ENCODE peak calls at places on chromosomes 11 and 22, in eight cellular contexts. One of them, this sample, is unnamed.

GRCh38 chr11:77101043-77101537 is 1.6 kb upstream of the OMP start:
- ATAC-seq in A549: peak
- ATAC-seq in heart right ventricle: no peak
- ATAC-seq in activated T-cell treated with anti-CD3 and anti-CD28 coated beads, Interleukin-2, amount 50 U/mL, for 4 hours: no peak
- ATAC-seq in upper lobe of left lung: no peak
- ATAC-seq in activated CD8-positive, alpha-beta memory T cell treated with anti-CD3 and anti-CD28 coated beads, Interleukin-2, amount 10 ng/mL, durations not matched to agents 7 days and 5 days: no peak
- ATAC-seq in activated CD4-positive, alpha-beta T cell treated with anti-CD3 and anti-CD28 coated beads for 36 hours: peak
- ATAC-seq in activated CD8-positive, alpha-beta T cell treated with anti-CD3 and anti-CD28 coated beads, Interleukin-2, amount 10 ng/mL, durations not matched to agents 7 days and 5 days: no peak
- ATAC-seq in this sample: peak

GRCh38 chr22:20449819-20450550 is 12.4 kb upstream of the SCARF2 start:
- ATAC-seq in A549: no peak
- ATAC-seq in heart right ventricle: no peak
- ATAC-seq in activated T-cell treated with anti-CD3 and anti-CD28 coated beads, Interleukin-2, amount 50 U/mL, for 4 hours: no peak
- ATAC-seq in upper lobe of left lung: no peak
- ATAC-seq in activated CD8-positive, alpha-beta memory T cell treated with anti-CD3 and anti-CD28 coated beads, Interleukin-2, amount 10 ng/mL, durations not matched to agents 7 days and 5 days: no peak
- ATAC-seq in activated CD4-positive, alpha-beta T cell treated with anti-CD3 and anti-CD28 coated beads for 36 hours: no peak
- ATAC-seq in activated CD8-positive, alpha-beta T cell treated with anti-CD3 and anti-CD28 coated beads, Interleukin-2, amount 10 ng/mL, durations not matched to agents 7 days and 5 days: no peak
- ATAC-seq in this sample: no peak

GRCh38 chr11:60777572-60777971 is 7.6 kb upstream of the MS4A10 start:
- ATAC-seq in A549: no peak
- ATAC-seq in heart right ventricle: peak
- ATAC-seq in activated T-cell treated with anti-CD3 and anti-CD28 coated beads, Interleukin-2, amount 50 U/mL, for 4 hours: no peak
- ATAC-seq in upper lobe of left lung: no peak
- ATAC-seq in activated CD8-positive, alpha-beta memory T cell treated with anti-CD3 and anti-CD28 coated beads, Interleukin-2, amount 10 ng/mL, durations not matched to agents 7 days and 5 days: no peak
- ATAC-seq in activated CD4-positive, alpha-beta T cell treated with anti-CD3 and anti-CD28 coated beads for 36 hours: no peak
- ATAC-seq in activated CD8-positive, alpha-beta T cell treated with anti-CD3 and anti-CD28 coated beads, Interleukin-2, amount 10 ng/mL, durations not matched to agents 7 days and 5 days: no peak
- ATAC-seq in this sample: no peak

GRCh38 chr11:27626938-27627586 is 73.2 kb downstream of the BDNF start:
- ATAC-seq in A549: no peak
- ATAC-seq in heart right ventricle: no peak
- ATAC-seq in activated T-cell treated with anti-CD3 and anti-CD28 coated beads, Interleukin-2, amount 50 U/mL, for 4 hours: no peak
- ATAC-seq in upper lobe of left lung: no peak
- ATAC-seq in activated CD8-positive, alpha-beta memory T cell treated with anti-CD3 and anti-CD28 coated beads, Interleukin-2, amount 10 ng/mL, durations not matched to agents 7 days and 5 days: no peak
- ATAC-seq in activated CD4-positive, alpha-beta T cell treated with anti-CD3 and anti-CD28 coated beads for 36 hours: no peak
- ATAC-seq in activated CD8-positive, alpha-beta T cell treated with anti-CD3 and anti-CD28 coated beads, Interleukin-2, amount 10 ng/mL, durations not matched to agents 7 days and 5 days: no peak
- ATAC-seq in this sample: no peak

GRCh38 chr11:108199446-108200321 is 22.8 kb downstream of the NPAT start:
- ATAC-seq in A549: no peak
- ATAC-seq in heart right ventricle: no peak
- ATAC-seq in activated T-cell treated with anti-CD3 and anti-CD28 coated beads, Interleukin-2, amount 50 U/mL, for 4 hours: peak
- ATAC-seq in upper lobe of left lung: peak
- ATAC-seq in activated CD8-positive, alpha-beta memory T cell treated with anti-CD3 and anti-CD28 coated beads, Interleukin-2, amount 10 ng/mL, durations not matched to agents 7 days and 5 days: peak
- ATAC-seq in activated CD4-positive, alpha-beta T cell treated with anti-CD3 and anti-CD28 coated beads for 36 hours: peak
- ATAC-seq in activated CD8-positive, alpha-beta T cell treated with anti-CD3 and anti-CD28 coated beads, Interleukin-2, amount 10 ng/mL, durations not matched to agents 7 days and 5 days: no peak
- ATAC-seq in this sample: peak

GRCh38 chr11:74474316-74474715 is 7.0 kb upstream of the KCNE3 start:
- ATAC-seq in A549: no peak
- ATAC-seq in heart right ventricle: no peak
- ATAC-seq in activated T-cell treated with anti-CD3 and anti-CD28 coated beads, Interleukin-2, amount 50 U/mL, for 4 hours: no peak
- ATAC-seq in upper lobe of left lung: no peak
- ATAC-seq in activated CD8-positive, alpha-beta memory T cell treated with anti-CD3 and anti-CD28 coated beads, Interleukin-2, amount 10 ng/mL, durations not matched to agents 7 days and 5 days: no peak
- ATAC-seq in activated CD4-positive, alpha-beta T cell treated with anti-CD3 and anti-CD28 coated beads for 36 hours: no peak
- ATAC-seq in activated CD8-positive, alpha-beta T cell treated with anti-CD3 and anti-CD28 coated beads, Interleukin-2, amount 10 ng/mL, durations not matched to agents 7 days and 5 days: no peak
- ATAC-seq in this sample: no peak

GRCh38 chr22:20438066-20438677 is 547 bp upstream of the SCARF2 start:
- ATAC-seq in A549: no peak
- ATAC-seq in heart right ventricle: peak
- ATAC-seq in activated T-cell treated with anti-CD3 and anti-CD28 coated beads, Interleukin-2, amount 50 U/mL, for 4 hours: no peak
- ATAC-seq in upper lobe of left lung: peak
- ATAC-seq in activated CD8-positive, alpha-beta memory T cell treated with anti-CD3 and anti-CD28 coated beads, Interleukin-2, amount 10 ng/mL, durations not matched to agents 7 days and 5 days: no peak
- ATAC-seq in activated CD4-positive, alpha-beta T cell treated with anti-CD3 and anti-CD28 coated beads for 36 hours: no peak
- ATAC-seq in activated CD8-positive, alpha-beta T cell treated with anti-CD3 and anti-CD28 coated beads, Interleukin-2, amount 10 ng/mL, durations not matched to agents 7 days and 5 days: no peak
- ATAC-seq in this sample: no peak

GRCh38 chr22:23068832-23069385 is 1.4 kb upstream of the GNAZ start:
- ATAC-seq in A549: no peak
- ATAC-seq in heart right ventricle: no peak
- ATAC-seq in activated T-cell treated with anti-CD3 and anti-CD28 coated beads, Interleukin-2, amount 50 U/mL, for 4 hours: no peak
- ATAC-seq in upper lobe of left lung: no peak
- ATAC-seq in activated CD8-positive, alpha-beta memory T cell treated with anti-CD3 and anti-CD28 coated beads, Interleukin-2, amount 10 ng/mL, durations not matched to agents 7 days and 5 days: no peak
- ATAC-seq in activated CD4-positive, alpha-beta T cell treated with anti-CD3 and anti-CD28 coated beads for 36 hours: no peak
- ATAC-seq in activated CD8-positive, alpha-beta T cell treated with anti-CD3 and anti-CD28 coated beads, Interleukin-2, amount 10 ng/mL, durations not matched to agents 7 days and 5 days: no peak
- ATAC-seq in this sample: no peak

GRCh38 chr11:124678416-124678815 is 4.7 kb downstream of the SPA17 start:
- ATAC-seq in A549: no peak
- ATAC-seq in heart right ventricle: no peak
- ATAC-seq in activated T-cell treated with anti-CD3 and anti-CD28 coated beads, Interleukin-2, amount 50 U/mL, for 4 hours: no peak
- ATAC-seq in upper lobe of left lung: no peak
- ATAC-seq in activated CD8-positive, alpha-beta memory T cell treated with anti-CD3 and anti-CD28 coated beads, Interleukin-2, amount 10 ng/mL, durations not matched to agents 7 days and 5 days: no peak
- ATAC-seq in activated CD4-positive, alpha-beta T cell treated with anti-CD3 and anti-CD28 coated beads for 36 hours: no peak
- ATAC-seq in activated CD8-positive, alpha-beta T cell treated with anti-CD3 and anti-CD28 coated beads, Interleukin-2, amount 10 ng/mL, durations not matched to agents 7 days and 5 days: no peak
- ATAC-seq in this sample: no peak

GRCh38 chr11:84384637-84385227 is 1098.6 kb upstream of the CCDC90B start:
- ATAC-seq in A549: peak
- ATAC-seq in heart right ventricle: no peak
- ATAC-seq in activated T-cell treated with anti-CD3 and anti-CD28 coated beads, Interleukin-2, amount 50 U/mL, for 4 hours: no peak
- ATAC-seq in upper lobe of left lung: peak
- ATAC-seq in activated CD8-positive, alpha-beta memory T cell treated with anti-CD3 and anti-CD28 coated beads, Interleukin-2, amount 10 ng/mL, durations not matched to agents 7 days and 5 days: no peak
- ATAC-seq in activated CD4-positive, alpha-beta T cell treated with anti-CD3 and anti-CD28 coated beads for 36 hours: no peak
- ATAC-seq in activated CD8-positive, alpha-beta T cell treated with anti-CD3 and anti-CD28 coated beads, Interleukin-2, amount 10 ng/mL, durations not matched to agents 7 days and 5 days: no peak
- ATAC-seq in this sample: no peak

GRCh38 chr22:49487950-49488349 is 339.7 kb downstream of the BRD1 start:
- ATAC-seq in A549: no peak
- ATAC-seq in heart right ventricle: no peak
- ATAC-seq in activated T-cell treated with anti-CD3 and anti-CD28 coated beads, Interleukin-2, amount 50 U/mL, for 4 hours: no peak
- ATAC-seq in upper lobe of left lung: no peak
- ATAC-seq in activated CD8-positive, alpha-beta memory T cell treated with anti-CD3 and anti-CD28 coated beads, Interleukin-2, amount 10 ng/mL, durations not matched to agents 7 days and 5 days: no peak
- ATAC-seq in activated CD4-positive, alpha-beta T cell treated with anti-CD3 and anti-CD28 coated beads for 36 hours: no peak
- ATAC-seq in activated CD8-positive, alpha-beta T cell treated with anti-CD3 and anti-CD28 coated beads, Interleukin-2, amount 10 ng/mL, durations not matched to agents 7 days and 5 days: no peak
- ATAC-seq in this sample: peak

GRCh38 chr11:64650923-64651523 is 60.0 kb downstream of the SLC22A12 start:
- ATAC-seq in A549: peak
- ATAC-seq in heart right ventricle: no peak
- ATAC-seq in activated T-cell treated with anti-CD3 and anti-CD28 coated beads, Interleukin-2, amount 50 U/mL, for 4 hours: no peak
- ATAC-seq in upper lobe of left lung: no peak
- ATAC-seq in activated CD8-positive, alpha-beta memory T cell treated with anti-CD3 and anti-CD28 coated beads, Interleukin-2, amount 10 ng/mL, durations not matched to agents 7 days and 5 days: no peak
- ATAC-seq in activated CD4-positive, alpha-beta T cell treated with anti-CD3 and anti-CD28 coated beads for 36 hours: no peak
- ATAC-seq in activated CD8-positive, alpha-beta T cell treated with anti-CD3 and anti-CD28 coated beads, Interleukin-2, amount 10 ng/mL, durations not matched to agents 7 days and 5 days: no peak
- ATAC-seq in this sample: no peak

GRCh38 chr22:25102722-25103121 is 96.9 kb upstream of the CRYBB3 start:
- ATAC-seq in A549: no peak
- ATAC-seq in heart right ventricle: no peak
- ATAC-seq in activated T-cell treated with anti-CD3 and anti-CD28 coated beads, Interleukin-2, amount 50 U/mL, for 4 hours: no peak
- ATAC-seq in upper lobe of left lung: no peak
- ATAC-seq in activated CD8-positive, alpha-beta memory T cell treated with anti-CD3 and anti-CD28 coated beads, Interleukin-2, amount 10 ng/mL, durations not matched to agents 7 days and 5 days: no peak
- ATAC-seq in activated CD4-positive, alpha-beta T cell treated with anti-CD3 and anti-CD28 coated beads for 36 hours: no peak
- ATAC-seq in activated CD8-positive, alpha-beta T cell treated with anti-CD3 and anti-CD28 coated beads, Interleukin-2, amount 10 ng/mL, durations not matched to agents 7 days and 5 days: no peak
- ATAC-seq in this sample: peak

GRCh38 chr11:75531325-75531724 is 5.6 kb upstream of the GDPD5 start:
- ATAC-seq in A549: no peak
- ATAC-seq in heart right ventricle: no peak
- ATAC-seq in activated T-cell treated with anti-CD3 and anti-CD28 coated beads, Interleukin-2, amount 50 U/mL, for 4 hours: no peak
- ATAC-seq in upper lobe of left lung: no peak
- ATAC-seq in activated CD8-positive, alpha-beta memory T cell treated with anti-CD3 and anti-CD28 coated beads, Interleukin-2, amount 10 ng/mL, durations not matched to agents 7 days and 5 days: no peak
- ATAC-seq in activated CD4-positive, alpha-beta T cell treated with anti-CD3 and anti-CD28 coated beads for 36 hours: no peak
- ATAC-seq in activated CD8-positive, alpha-beta T cell treated with anti-CD3 and anti-CD28 coated beads, Interleukin-2, amount 10 ng/mL, durations not matched to agents 7 days and 5 days: no peak
- ATAC-seq in this sample: no peak

GRCh38 chr11:114075343-114075610 is 15.8 kb downstream of the ZBTB16 start:
- ATAC-seq in A549: no peak
- ATAC-seq in heart right ventricle: no peak
- ATAC-seq in activated T-cell treated with anti-CD3 and anti-CD28 coated beads, Interleukin-2, amount 50 U/mL, for 4 hours: no peak
- ATAC-seq in upper lobe of left lung: no peak
- ATAC-seq in activated CD8-positive, alpha-beta memory T cell treated with anti-CD3 and anti-CD28 coated beads, Interleukin-2, amount 10 ng/mL, durations not matched to agents 7 days and 5 days: no peak
- ATAC-seq in activated CD4-positive, alpha-beta T cell treated with anti-CD3 and anti-CD28 coated beads for 36 hours: no peak
- ATAC-seq in activated CD8-positive, alpha-beta T cell treated with anti-CD3 and anti-CD28 coated beads, Interleukin-2, amount 10 ng/mL, durations not matched to agents 7 days and 5 days: no peak
- ATAC-seq in this sample: no peak

GRCh38 chr11:67117667-67118058 is 1.4 kb upstream of the KDM2A start:
- ATAC-seq in A549: no peak
- ATAC-seq in heart right ventricle: no peak
- ATAC-seq in activated T-cell treated with anti-CD3 and anti-CD28 coated beads, Interleukin-2, amount 50 U/mL, for 4 hours: peak
- ATAC-seq in upper lobe of left lung: peak
- ATAC-seq in activated CD8-positive, alpha-beta memory T cell treated with anti-CD3 and anti-CD28 coated beads, Interleukin-2, amount 10 ng/mL, durations not matched to agents 7 days and 5 days: peak
- ATAC-seq in activated CD4-positive, alpha-beta T cell treated with anti-CD3 and anti-CD28 coated beads for 36 hours: peak
- ATAC-seq in activated CD8-positive, alpha-beta T cell treated with anti-CD3 and anti-CD28 coated beads, Interleukin-2, amount 10 ng/mL, durations not matched to agents 7 days and 5 days: peak
- ATAC-seq in this sample: peak

GRCh38 chr11:66559862-66560676 is 8.3 kb downstream of the CTSF start:
- ATAC-seq in A549: no peak
- ATAC-seq in heart right ventricle: no peak
- ATAC-seq in activated T-cell treated with anti-CD3 and anti-CD28 coated beads, Interleukin-2, amount 50 U/mL, for 4 hours: no peak
- ATAC-seq in upper lobe of left lung: no peak
- ATAC-seq in activated CD8-positive, alpha-beta memory T cell treated with anti-CD3 and anti-CD28 coated beads, Interleukin-2, amount 10 ng/mL, durations not matched to agents 7 days and 5 days: no peak
- ATAC-seq in activated CD4-positive, alpha-beta T cell treated with anti-CD3 and anti-CD28 coated beads for 36 hours: no peak
- ATAC-seq in activated CD8-positive, alpha-beta T cell treated with anti-CD3 and anti-CD28 coated beads, Interleukin-2, amount 10 ng/mL, durations not matched to agents 7 days and 5 days: no peak
- ATAC-seq in this sample: no peak

GRCh38 chr22:25656724-25657123 is 85.3 kb upstream of the MYO18B start:
- ATAC-seq in A549: no peak
- ATAC-seq in heart right ventricle: no peak
- ATAC-seq in activated T-cell treated with anti-CD3 and anti-CD28 coated beads, Interleukin-2, amount 50 U/mL, for 4 hours: no peak
- ATAC-seq in upper lobe of left lung: no peak
- ATAC-seq in activated CD8-positive, alpha-beta memory T cell treated with anti-CD3 and anti-CD28 coated beads, Interleukin-2, amount 10 ng/mL, durations not matched to agents 7 days and 5 days: peak
- ATAC-seq in activated CD4-positive, alpha-beta T cell treated with anti-CD3 and anti-CD28 coated beads for 36 hours: no peak
- ATAC-seq in activated CD8-positive, alpha-beta T cell treated with anti-CD3 and anti-CD28 coated beads, Interleukin-2, amount 10 ng/mL, durations not matched to agents 7 days and 5 days: no peak
- ATAC-seq in this sample: no peak

GRCh38 chr11:78220218-78221157 is 31.8 kb downstream of the USP35 start:
- ATAC-seq in A549: no peak
- ATAC-seq in heart right ventricle: no peak
- ATAC-seq in activated T-cell treated with anti-CD3 and anti-CD28 coated beads, Interleukin-2, amount 50 U/mL, for 4 hours: peak
- ATAC-seq in upper lobe of left lung: no peak
- ATAC-seq in activated CD8-positive, alpha-beta memory T cell treated with anti-CD3 and anti-CD28 coated beads, Interleukin-2, amount 10 ng/mL, durations not matched to agents 7 days and 5 days: no peak
- ATAC-seq in activated CD4-positive, alpha-beta T cell treated with anti-CD3 and anti-CD28 coated beads for 36 hours: peak
- ATAC-seq in activated CD8-positive, alpha-beta T cell treated with anti-CD3 and anti-CD28 coated beads, Interleukin-2, amount 10 ng/mL, durations not matched to agents 7 days and 5 days: no peak
- ATAC-seq in this sample: no peak

GRCh38 chr22:43481528-43482309 is 69.9 kb downstream of the MPPED1 start:
- ATAC-seq in A549: peak
- ATAC-seq in heart right ventricle: no peak
- ATAC-seq in activated T-cell treated with anti-CD3 and anti-CD28 coated beads, Interleukin-2, amount 50 U/mL, for 4 hours: peak
- ATAC-seq in upper lobe of left lung: no peak
- ATAC-seq in activated CD8-positive, alpha-beta memory T cell treated with anti-CD3 and anti-CD28 coated beads, Interleukin-2, amount 10 ng/mL, durations not matched to agents 7 days and 5 days: peak
- ATAC-seq in activated CD4-positive, alpha-beta T cell treated with anti-CD3 and anti-CD28 coated beads for 36 hours: peak
- ATAC-seq in activated CD8-positive, alpha-beta T cell treated with anti-CD3 and anti-CD28 coated beads, Interleukin-2, amount 10 ng/mL, durations not matched to agents 7 days and 5 days: peak
- ATAC-seq in this sample: no peak

GRCh38 chr22:30801695-30802094 is 107.0 kb downstream of the OSBP2 start:
- ATAC-seq in A549: no peak
- ATAC-seq in heart right ventricle: no peak
- ATAC-seq in activated T-cell treated with anti-CD3 and anti-CD28 coated beads, Interleukin-2, amount 50 U/mL, for 4 hours: no peak
- ATAC-seq in upper lobe of left lung: no peak
- ATAC-seq in activated CD8-positive, alpha-beta memory T cell treated with anti-CD3 and anti-CD28 coated beads, Interleukin-2, amount 10 ng/mL, durations not matched to agents 7 days and 5 days: no peak
- ATAC-seq in activated CD4-positive, alpha-beta T cell treated with anti-CD3 and anti-CD28 coated beads for 36 hours: no peak
- ATAC-seq in activated CD8-positive, alpha-beta T cell treated with anti-CD3 and anti-CD28 coated beads, Interleukin-2, amount 10 ng/mL, durations not matched to agents 7 days and 5 days: no peak
- ATAC-seq in this sample: no peak

GRCh38 chr11:12684354-12684753 is 10.1 kb downstream of the TEAD1 start:
- ATAC-seq in A549: peak
- ATAC-seq in heart right ventricle: no peak
- ATAC-seq in activated T-cell treated with anti-CD3 and anti-CD28 coated beads, Interleukin-2, amount 50 U/mL, for 4 hours: no peak
- ATAC-seq in upper lobe of left lung: no peak
- ATAC-seq in activated CD8-positive, alpha-beta memory T cell treated with anti-CD3 and anti-CD28 coated beads, Interleukin-2, amount 10 ng/mL, durations not matched to agents 7 days and 5 days: no peak
- ATAC-seq in activated CD4-positive, alpha-beta T cell treated with anti-CD3 and anti-CD28 coated beads for 36 hours: no peak
- ATAC-seq in activated CD8-positive, alpha-beta T cell treated with anti-CD3 and anti-CD28 coated beads, Interleukin-2, amount 10 ng/mL, durations not matched to agents 7 days and 5 days: no peak
- ATAC-seq in this sample: no peak

GRCh38 chr11:10407055-10407454 is 48.0 kb upstream of the AMPD3 start:
- ATAC-seq in A549: peak
- ATAC-seq in heart right ventricle: peak
- ATAC-seq in activated T-cell treated with anti-CD3 and anti-CD28 coated beads, Interleukin-2, amount 50 U/mL, for 4 hours: no peak
- ATAC-seq in upper lobe of left lung: peak
- ATAC-seq in activated CD8-positive, alpha-beta memory T cell treated with anti-CD3 and anti-CD28 coated beads, Interleukin-2, amount 10 ng/mL, durations not matched to agents 7 days and 5 days: no peak
- ATAC-seq in activated CD4-positive, alpha-beta T cell treated with anti-CD3 and anti-CD28 coated beads for 36 hours: peak
- ATAC-seq in activated CD8-positive, alpha-beta T cell treated with anti-CD3 and anti-CD28 coated beads, Interleukin-2, amount 10 ng/mL, durations not matched to agents 7 days and 5 days: no peak
- ATAC-seq in this sample: peak

GRCh38 chr11:60974726-60975125 is 3.2 kb downstream of the CD6 start:
- ATAC-seq in A549: no peak
- ATAC-seq in heart right ventricle: no peak
- ATAC-seq in activated T-cell treated with anti-CD3 and anti-CD28 coated beads, Interleukin-2, amount 50 U/mL, for 4 hours: no peak
- ATAC-seq in upper lobe of left lung: no peak
- ATAC-seq in activated CD8-positive, alpha-beta memory T cell treated with anti-CD3 and anti-CD28 coated beads, Interleukin-2, amount 10 ng/mL, durations not matched to agents 7 days and 5 days: no peak
- ATAC-seq in activated CD4-positive, alpha-beta T cell treated with anti-CD3 and anti-CD28 coated beads for 36 hours: peak
- ATAC-seq in activated CD8-positive, alpha-beta T cell treated with anti-CD3 and anti-CD28 coated beads, Interleukin-2, amount 10 ng/mL, durations not matched to agents 7 days and 5 days: no peak
- ATAC-seq in this sample: no peak

GRCh38 chr22:33678523-33678922 is 241.8 kb downstream of the LARGE1 start:
- ATAC-seq in A549: no peak
- ATAC-seq in heart right ventricle: no peak
- ATAC-seq in activated T-cell treated with anti-CD3 and anti-CD28 coated beads, Interleukin-2, amount 50 U/mL, for 4 hours: no peak
- ATAC-seq in upper lobe of left lung: no peak
- ATAC-seq in activated CD8-positive, alpha-beta memory T cell treated with anti-CD3 and anti-CD28 coated beads, Interleukin-2, amount 10 ng/mL, durations not matched to agents 7 days and 5 days: no peak
- ATAC-seq in activated CD4-positive, alpha-beta T cell treated with anti-CD3 and anti-CD28 coated beads for 36 hours: no peak
- ATAC-seq in activated CD8-positive, alpha-beta T cell treated with anti-CD3 and anti-CD28 coated beads, Interleukin-2, amount 10 ng/mL, durations not matched to agents 7 days and 5 days: no peak
- ATAC-seq in this sample: no peak

GRCh38 chr11:16606784-16607674 is 131.4 kb upstream of the C11orf58 start:
- ATAC-seq in A549: peak
- ATAC-seq in heart right ventricle: peak
- ATAC-seq in activated T-cell treated with anti-CD3 and anti-CD28 coated beads, Interleukin-2, amount 50 U/mL, for 4 hours: no peak
- ATAC-seq in upper lobe of left lung: peak
- ATAC-seq in activated CD8-positive, alpha-beta memory T cell treated with anti-CD3 and anti-CD28 coated beads, Interleukin-2, amount 10 ng/mL, durations not matched to agents 7 days and 5 days: no peak
- ATAC-seq in activated CD4-positive, alpha-beta T cell treated with anti-CD3 and anti-CD28 coated beads for 36 hours: no peak
- ATAC-seq in activated CD8-positive, alpha-beta T cell treated with anti-CD3 and anti-CD28 coated beads, Interleukin-2, amount 10 ng/mL, durations not matched to agents 7 days and 5 days: no peak
- ATAC-seq in this sample: peak

GRCh38 chr11:117664897-117665296 is 132.1 kb downstream of the DSCAML1 start:
- ATAC-seq in A549: no peak
- ATAC-seq in heart right ventricle: no peak
- ATAC-seq in activated T-cell treated with anti-CD3 and anti-CD28 coated beads, Interleukin-2, amount 50 U/mL, for 4 hours: no peak
- ATAC-seq in upper lobe of left lung: no peak
- ATAC-seq in activated CD8-positive, alpha-beta memory T cell treated with anti-CD3 and anti-CD28 coated beads, Interleukin-2, amount 10 ng/mL, durations not matched to agents 7 days and 5 days: no peak
- ATAC-seq in activated CD4-positive, alpha-beta T cell treated with anti-CD3 and anti-CD28 coated beads for 36 hours: no peak
- ATAC-seq in activated CD8-positive, alpha-beta T cell treated with anti-CD3 and anti-CD28 coated beads, Interleukin-2, amount 10 ng/mL, durations not matched to agents 7 days and 5 days: no peak
- ATAC-seq in this sample: no peak

GRCh38 chr11:96013459-96014213 is 89.7 kb upstream of the MTMR2 start:
- ATAC-seq in A549: no peak
- ATAC-seq in heart right ventricle: no peak
- ATAC-seq in activated T-cell treated with anti-CD3 and anti-CD28 coated beads, Interleukin-2, amount 50 U/mL, for 4 hours: peak
- ATAC-seq in upper lobe of left lung: no peak
- ATAC-seq in activated CD8-positive, alpha-beta memory T cell treated with anti-CD3 and anti-CD28 coated beads, Interleukin-2, amount 10 ng/mL, durations not matched to agents 7 days and 5 days: peak
- ATAC-seq in activated CD4-positive, alpha-beta T cell treated with anti-CD3 and anti-CD28 coated beads for 36 hours: peak
- ATAC-seq in activated CD8-positive, alpha-beta T cell treated with anti-CD3 and anti-CD28 coated beads, Interleukin-2, amount 10 ng/mL, durations not matched to agents 7 days and 5 days: peak
- ATAC-seq in this sample: no peak

GRCh38 chr22:39090426-39091064 is 6.5 kb upstream of the APOBEC3H start:
- ATAC-seq in A549: no peak
- ATAC-seq in heart right ventricle: no peak
- ATAC-seq in activated T-cell treated with anti-CD3 and anti-CD28 coated beads, Interleukin-2, amount 50 U/mL, for 4 hours: peak
- ATAC-seq in upper lobe of left lung: peak
- ATAC-seq in activated CD8-positive, alpha-beta memory T cell treated with anti-CD3 and anti-CD28 coated beads, Interleukin-2, amount 10 ng/mL, durations not matched to agents 7 days and 5 days: peak
- ATAC-seq in activated CD4-positive, alpha-beta T cell treated with anti-CD3 and anti-CD28 coated beads for 36 hours: peak
- ATAC-seq in activated CD8-positive, alpha-beta T cell treated with anti-CD3 and anti-CD28 coated beads, Interleukin-2, amount 10 ng/mL, durations not matched to agents 7 days and 5 days: peak
- ATAC-seq in this sample: peak

GRCh38 chr11:73314121-73314948 is 6.3 kb downstream of the ARHGEF17 start:
- ATAC-seq in A549: peak
- ATAC-seq in heart right ventricle: peak
- ATAC-seq in activated T-cell treated with anti-CD3 and anti-CD28 coated beads, Interleukin-2, amount 50 U/mL, for 4 hours: no peak
- ATAC-seq in upper lobe of left lung: peak
- ATAC-seq in activated CD8-positive, alpha-beta memory T cell treated with anti-CD3 and anti-CD28 coated beads, Interleukin-2, amount 10 ng/mL, durations not matched to agents 7 days and 5 days: peak
- ATAC-seq in activated CD4-positive, alpha-beta T cell treated with anti-CD3 and anti-CD28 coated beads for 36 hours: peak
- ATAC-seq in activated CD8-positive, alpha-beta T cell treated with anti-CD3 and anti-CD28 coated beads, Interleukin-2, amount 10 ng/mL, durations not matched to agents 7 days and 5 days: no peak
- ATAC-seq in this sample: no peak

GRCh38 chr11:32334822-32335221 is 100.5 kb downstream of the WT1 start:
- ATAC-seq in A549: peak
- ATAC-seq in heart right ventricle: no peak
- ATAC-seq in activated T-cell treated with anti-CD3 and anti-CD28 coated beads, Interleukin-2, amount 50 U/mL, for 4 hours: no peak
- ATAC-seq in upper lobe of left lung: peak
- ATAC-seq in activated CD8-positive, alpha-beta memory T cell treated with anti-CD3 and anti-CD28 coated beads, Interleukin-2, amount 10 ng/mL, durations not matched to agents 7 days and 5 days: no peak
- ATAC-seq in activated CD4-positive, alpha-beta T cell treated with anti-CD3 and anti-CD28 coated beads for 36 hours: no peak
- ATAC-seq in activated CD8-positive, alpha-beta T cell treated with anti-CD3 and anti-CD28 coated beads, Interleukin-2, amount 10 ng/mL, durations not matched to agents 7 days and 5 days: no peak
- ATAC-seq in this sample: no peak

GRCh38 chr22:19411690-19412045 is 19.9 kb downstream of the HIRA start:
- ATAC-seq in A549: no peak
- ATAC-seq in heart right ventricle: peak
- ATAC-seq in activated T-cell treated with anti-CD3 and anti-CD28 coated beads, Interleukin-2, amount 50 U/mL, for 4 hours: no peak
- ATAC-seq in upper lobe of left lung: no peak
- ATAC-seq in activated CD8-positive, alpha-beta memory T cell treated with anti-CD3 and anti-CD28 coated beads, Interleukin-2, amount 10 ng/mL, durations not matched to agents 7 days and 5 days: no peak
- ATAC-seq in activated CD4-positive, alpha-beta T cell treated with anti-CD3 and anti-CD28 coated beads for 36 hours: no peak
- ATAC-seq in activated CD8-positive, alpha-beta T cell treated with anti-CD3 and anti-CD28 coated beads, Interleukin-2, amount 10 ng/mL, durations not matched to agents 7 days and 5 days: no peak
- ATAC-seq in this sample: no peak

GRCh38 chr11:128544625-128545024 is 42.7 kb downstream of the ETS1 start:
- ATAC-seq in A549: no peak
- ATAC-seq in heart right ventricle: peak
- ATAC-seq in activated T-cell treated with anti-CD3 and anti-CD28 coated beads, Interleukin-2, amount 50 U/mL, for 4 hours: peak
- ATAC-seq in upper lobe of left lung: no peak
- ATAC-seq in activated CD8-positive, alpha-beta memory T cell treated with anti-CD3 and anti-CD28 coated beads, Interleukin-2, amount 10 ng/mL, durations not matched to agents 7 days and 5 days: no peak
- ATAC-seq in activated CD4-positive, alpha-beta T cell treated with anti-CD3 and anti-CD28 coated beads for 36 hours: peak
- ATAC-seq in activated CD8-positive, alpha-beta T cell treated with anti-CD3 and anti-CD28 coated beads, Interleukin-2, amount 10 ng/mL, durations not matched to agents 7 days and 5 days: peak
- ATAC-seq in this sample: peak

GRCh38 chr11:128603752-128604472 is 16.6 kb upstream of the ETS1 start:
- ATAC-seq in A549: no peak
- ATAC-seq in heart right ventricle: peak
- ATAC-seq in activated T-cell treated with anti-CD3 and anti-CD28 coated beads, Interleukin-2, amount 50 U/mL, for 4 hours: no peak
- ATAC-seq in upper lobe of left lung: peak
- ATAC-seq in activated CD8-positive, alpha-beta memory T cell treated with anti-CD3 and anti-CD28 coated beads, Interleukin-2, amount 10 ng/mL, durations not matched to agents 7 days and 5 days: no peak
- ATAC-seq in activated CD4-positive, alpha-beta T cell treated with anti-CD3 and anti-CD28 coated beads for 36 hours: no peak
- ATAC-seq in activated CD8-positive, alpha-beta T cell treated with anti-CD3 and anti-CD28 coated beads, Interleukin-2, amount 10 ng/mL, durations not matched to agents 7 days and 5 days: no peak
- ATAC-seq in this sample: no peak

This sample was measured in esophagus mucosa.